ENCODE peak calls at places on chromosome 10, in nine cellular contexts. T is heart right ventricle, X is fibroblast of pulmonary artery, Z is left ventricle myocardium inferior, C is adrenal gland, P is WERI-Rb-1, K is brain microvascular endothelial cell, R is fibroblast of lung, G is fibroblast of villous mesenchyme. V is an unnamed sample.

GRCh38 chr10:108592926-108593325 is 1330.4 kb downstream of the XPNPEP1 start:
- DNase-seq in T (no peak), X (no peak), Z (no peak), C (no peak), P (no peak), K (no peak), R (no peak), G (no peak), V (no peak)

GRCh38 chr10:123997486-123998196 is 95.8 kb downstream of the CHST15 start:
- DNase-seq in T (no peak), X (peak; percentile 83), Z (no peak), C (peak; percentile 59), P (peak; percentile 2), K (peak; percentile 97), R (peak; percentile 99), G (peak; percentile 92), V (no peak)

GRCh38 chr10:30834636-30835035 is 197.0 kb downstream of the ZNF438 start:
- DNase-seq in T (no peak), X (no peak), Z (no peak), C (no peak), P (no peak), K (no peak), R (no peak), G (no peak), V (no peak)

GRCh38 chr10:14414901-14415300 is 84.2 kb upstream of the FRMD4A start:
- DNase-seq in T (no peak), X (peak; percentile 50), Z (no peak), C (no peak), P (no peak), K (peak; percentile 90), R (peak; percentile 56), G (peak; percentile 7), V (no peak)

GRCh38 chr10:114544045-114544659 is 113.9 kb downstream of the ABLIM1 start:
- DNase-seq in T (no peak), X (no peak), Z (no peak), C (no peak), P (no peak), K (no peak), R (no peak), G (no peak), V (no peak)

GRCh38 chr10:85548038-85548437 is 818.6 kb downstream of the GRID1 start:
- DNase-seq in T (no peak), X (peak; percentile 24), Z (peak; percentile 14), C (peak; percentile 42), P (peak; percentile 62), K (peak; percentile 41), R (peak; percentile 2), G (peak; percentile 16), V (no peak)

GRCh38 chr10:103079946-103080345 is 113.1 kb downstream of the NT5C2 start:
- DNase-seq in T (no peak), X (no peak), Z (no peak), C (no peak), P (no peak), K (no peak), R (no peak), G (no peak), V (no peak)

GRCh38 chr10:30529373-30529998 is 95.5 kb downstream of the MAP3K8 start:
- DNase-seq in T (peak; percentile 60), X (no peak), Z (peak; percentile 70), C (peak; percentile 74), P (no peak), K (no peak), R (no peak), G (no peak), V (no peak)

GRCh38 chr10:1094112-1095057 is 38.2 kb downstream of the WDR37 start:
- DNase-seq in T (no peak), X (no peak), Z (no peak), C (no peak), P (no peak), K (no peak), R (no peak), G (no peak), V (no peak)

GRCh38 chr10:62852961-62853702 is 37.0 kb upstream of the EGR2 start:
- DNase-seq in T (no peak), X (no peak), Z (no peak), C (no peak), P (no peak), K (no peak), R (no peak), G (no peak), V (no peak)

GRCh38 chr10:49081532-49082275 is 33.6 kb downstream of the VSTM4 start:
- DNase-seq in T (peak; percentile 67), X (no peak), Z (peak; percentile 59), C (peak; percentile 84), P (no peak), K (no peak), R (peak; percentile 17), G (no peak), V (no peak)

GRCh38 chr10:28381903-28382347 is 79.1 kb upstream of the MPP7 start:
- DNase-seq in T (peak; percentile 47), X (peak; percentile 90), Z (peak; percentile 61), C (peak; percentile 91), P (peak; percentile 77), K (peak; percentile 93), R (peak; percentile 90), G (peak; percentile 81), V (peak; percentile 88)

GRCh38 chr10:80356563-80356999 is at the start of the genes DYDC1 and DYDC2:
- DNase-seq in T (peak; percentile 35), X (peak; percentile 11), Z (peak; percentile 45), C (peak; percentile 33), P (peak; percentile 82), K (no peak), R (peak; percentile 10), G (peak; percentile 32), V (no peak)
- H3K4me3 ChIP-seq in T (peak within 1 kb of the TSS; percentile 46), X (peak within 1 kb of the TSS; percentile 25), Z (peak within 1 kb of the TSS; percentile 61), C (peak within 1 kb of the TSS; percentile 9), P (peak within 1 kb of the TSS; percentile 56), K (peak within 1 kb of the TSS; percentile 43), R (peak within 1 kb of the TSS; percentile 21), G (peak within 1 kb of the TSS; percentile 43), V (no peak within 1 kb of the TSS)

GRCh38 chr10:75097666-75098285 is 13.7 kb upstream of the SAMD8 start:
- DNase-seq in T (no peak), X (peak; percentile 42), Z (no peak), C (no peak), P (peak; percentile 72), K (peak; percentile 12), R (peak; percentile 40), G (peak; percentile 18), V (no peak)
- TF ChIP-seq CTCF in T (no peak), X (peak; percentile 45), Z (peak; percentile 38), C (peak; percentile 21), P (peak; percentile 82), K (peak; percentile 57), R (peak; percentile 56), G (peak; percentile 46), V (peak; percentile 34)

GRCh38 chr10:22609719-22610118 is 104.7 kb downstream of the PIP4K2A start:
- DNase-seq in T (no peak), X (no peak), Z (no peak), C (no peak), P (peak; percentile 8), K (no peak), R (no peak), G (no peak), V (no peak)

GRCh38 chr10:22613011-22613410 is 101.4 kb downstream of the PIP4K2A start:
- DNase-seq in T (no peak), X (no peak), Z (no peak), C (no peak), P (no peak), K (no peak), R (no peak), G (no peak), V (no peak)

GRCh38 chr10:22612316-22612715 is 102.1 kb downstream of the PIP4K2A start:
- DNase-seq in T (no peak), X (no peak), Z (no peak), C (no peak), P (no peak), K (no peak), R (no peak), G (no peak), V (no peak)

GRCh38 chr10:22610595-22610994 is 103.8 kb downstream of the PIP4K2A start:
- DNase-seq in T (no peak), X (no peak), Z (no peak), C (no peak), P (no peak), K (no peak), R (no peak), G (no peak), V (no peak)

GRCh38 chr10:22611425-22612111 is 102.8 kb downstream of the PIP4K2A start:
- DNase-seq in T (no peak), X (no peak), Z (no peak), C (no peak), P (no peak), K (no peak), R (no peak), G (no peak), V (no peak)
- H3K4me3 ChIP-seq in T (no peak overlapping the region), X (no peak overlapping the region), Z (no peak overlapping the region), C (no peak overlapping the region), P (no peak overlapping the region), K (no peak overlapping the region), R (no peak overlapping the region), G (no peak overlapping the region), V (no peak overlapping the region)

GRCh38 chr10:5764422-5765297 is 48.6 kb downstream of the GDI2 start:
- DNase-seq in T (no peak), X (no peak), Z (no peak), C (no peak), P (no peak), K (no peak), R (no peak), G (no peak), V (no peak)
- TF ChIP-seq CTCF in T (no peak), X (no peak), Z (no peak), C (no peak), P (no peak), K (no peak), R (no peak), G (no peak), V (no peak)

DNA sequence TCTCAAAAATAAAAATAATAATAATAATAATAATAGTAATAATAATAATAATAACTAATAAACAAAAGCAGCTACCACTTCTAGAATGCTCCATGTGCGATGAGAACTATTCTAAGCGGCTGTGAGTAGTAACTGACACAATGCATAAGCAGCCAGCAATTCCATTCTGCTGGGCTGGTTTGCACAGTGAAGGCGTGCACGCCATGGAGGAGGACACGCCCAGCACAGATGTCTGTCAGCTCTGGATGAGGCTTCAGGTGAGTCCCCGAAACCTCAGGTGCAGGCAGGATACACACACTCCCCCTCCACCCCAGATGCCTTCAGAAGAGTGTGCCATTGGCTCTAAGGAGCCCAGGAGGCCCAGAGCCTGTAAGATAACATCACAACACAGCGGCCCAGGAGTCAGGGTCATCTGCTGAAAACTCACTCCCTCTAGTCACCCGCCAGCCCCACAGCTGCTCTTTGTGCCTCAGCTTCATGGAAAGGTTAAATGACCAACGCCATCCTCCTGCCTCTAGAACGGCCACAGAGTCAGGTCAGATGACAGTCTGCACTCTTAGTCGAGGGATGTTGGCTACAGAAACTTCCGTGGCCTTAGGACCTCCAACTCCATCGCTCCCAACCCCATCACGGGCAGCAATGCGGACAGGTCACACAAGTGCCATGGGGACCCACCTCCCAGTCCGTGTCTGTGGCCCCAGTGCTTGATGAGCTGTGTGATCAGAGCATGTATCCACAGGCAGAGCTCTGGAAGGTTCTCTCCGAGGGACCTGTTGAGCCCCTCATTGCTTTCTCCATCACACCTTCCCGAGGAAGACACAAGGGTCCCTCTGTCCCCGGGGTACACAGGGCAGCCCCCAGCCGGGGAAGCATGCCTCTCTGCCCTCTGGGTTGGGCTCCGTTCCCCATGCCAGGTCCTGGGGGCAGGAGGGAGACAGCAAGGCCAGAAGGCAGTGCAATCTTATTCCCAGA is 103.9 kb downstream of the CTBP2 start:
- DNase-seq in T (no peak), X (no peak), Z (no peak), C (no peak), P (no peak), K (no peak), R (no peak), G (no peak), V (no peak)
- H3K4me3 ChIP-seq in T (no peak overlapping the region), X (peak overlapping the region; percentile 17), Z (peak overlapping the region; percentile 40), C (no peak overlapping the region), P (no peak overlapping the region), K (no peak overlapping the region), R (no peak overlapping the region), G (peak overlapping the region; percentile 31), V (no peak overlapping the region)

V was measured in LNCaP clone FGC.